ENCODE peak calls at places on chromosomes 4 and X, in five cellular contexts. J is SK-N-SH, I is HCT116, F is GM12878, E is H1. T is an unnamed sample.

GRCh38 chr4:128924951-128925350 is 115.5 kb downstream of the JADE1 start:
- DNase-seq in E (no peak), I (no peak), F (no peak), J (no peak), T (no peak)

GRCh38 chr4:66032571-66032970 is 362.3 kb upstream of the EPHA5 start:
- DNase-seq in J (no peak), I (no peak), E (no peak), F (no peak), T (no peak)

GRCh38 chr4:39706334-39706733 is 8.4 kb downstream of the UBE2K start:
- DNase-seq in I (peak), E (no peak), F (no peak), J (no peak), T (peak)

GRCh38 chrX:100636321-100636991 is at the start of gene TSPAN6:
- DNase-seq in J (peak), E (peak), F (no peak), I (peak), T (peak)

GRCh38 chrX:48945517-48946348 is 11.7 kb downstream of the OTUD5 start:
- DNase-seq in E (no peak), F (no peak), I (peak), J (peak), T (peak)

GRCh38 chrX:136112286-136112685 is 35.0 kb upstream of the FHL1 start:
- DNase-seq in F (no peak), J (no peak), E (no peak), I (no peak), T (no peak)

GRCh38 chr4:4320951-4321714 is 31.1 kb downstream of the ZBTB49 start:
- DNase-seq in E (no peak), F (no peak), I (no peak), J (no peak), T (no peak)

GRCh38 chr4:93788712-93789111 is 39.8 kb upstream of the ATOH1 start:
- DNase-seq in E (no peak), F (no peak), J (peak), I (peak), T (peak)

GRCh38 chr4:150938873-150939499 is 76.1 kb downstream of the LRBA start:
- DNase-seq in J (no peak), E (no peak), I (no peak), F (no peak), T (no peak)

GRCh38 chr4:173758132-173758531 is 228.1 kb upstream of the HAND2 start:
- DNase-seq in J (no peak), E (no peak), F (no peak), I (no peak), T (no peak)

GRCh38 chrX:152028611-152029010 is 54.1 kb upstream of the GABRE start:
- DNase-seq in F (no peak), E (no peak), I (no peak), J (no peak), T (no peak)

GRCh38 chrX:77014655-77015377 is 432.4 kb upstream of the FGF16 start:
- DNase-seq in I (no peak), J (peak), E (no peak), F (no peak), T (no peak)

GRCh38 chrX:57329008-57329407 is 42.5 kb downstream of the FAAH2 start:
- DNase-seq in F (no peak), E (no peak), J (no peak), I (no peak), T (no peak)

GRCh38 chr4:140176735-140177134 is 22.8 kb upstream of the MAML3 start:
- DNase-seq in F (no peak), I (no peak), J (no peak), E (no peak), T (no peak)

GRCh38 chrX:18410038-18410437 is 15.4 kb upstream of the CDKL5 start:
- DNase-seq in E (no peak), I (peak), J (peak), F (no peak), T (no peak)

GRCh38 chrX:68698955-68699354 is 51.5 kb downstream of the STARD8 start:
- DNase-seq in E (no peak), J (no peak), I (no peak), F (no peak), T (no peak)

GRCh38 chr4:2793920-2794706 is 1.2 kb downstream of the SH3BP2 start:
- DNase-seq in E (no peak), J (peak), F (no peak), I (no peak), T (no peak)

GRCh38 chr4:186260504-186261448 is 5.2 kb upstream of the F11 start:
- DNase-seq in I (no peak), E (no peak), F (no peak), J (no peak), T (no peak)

GRCh38 chr4:77188498-77189187 is 31.6 kb downstream of the CCNG2 start:
- DNase-seq in E (no peak), I (no peak), F (no peak), J (no peak), T (no peak)

GRCh38 chr4:113637363-113637762 is 124.2 kb downstream of the CAMK2D start:
- DNase-seq in F (no peak), I (no peak), E (no peak), J (no peak), T (no peak)

GRCh38 chr4:78829296-78829695 is 53.1 kb downstream of the BMP2K start:
- DNase-seq in F (no peak), J (no peak), E (no peak), I (no peak), T (no peak)

GRCh38 chr4:123976285-123976684 is 579.7 kb downstream of the SPRY1 start:
- DNase-seq in F (no peak), I (no peak), J (no peak), E (no peak), T (no peak)

GRCh38 chrX:39822133-39822748 is 275.5 kb downstream of the BCOR start:
- DNase-seq in E (no peak), J (no peak), I (no peak), F (no peak), T (no peak)

GRCh38 chr4:139958738-139959096 is 195.3 kb downstream of the MAML3 start:
- DNase-seq in J (no peak), E (no peak), F (no peak), I (no peak), T (no peak)

GRCh38 chrX:77298790-77299189 is 148.4 kb upstream of the FGF16 start:
- DNase-seq in E (no peak), F (no peak), J (no peak), I (no peak), T (no peak)

GRCh38 chrX:152897216-152898144 is at the start of gene ZNF185:
- DNase-seq in F (no peak), J (peak), I (no peak), E (no peak), T (peak)

GRCh38 chr4:726816-727215 is 21.2 kb downstream of the PCGF3 start:
- DNase-seq in E (no peak), F (no peak), J (no peak), I (no peak), T (no peak)

GRCh38 chrX:140672840-140673731 is 36.5 kb upstream of the LINC00632 start:
- DNase-seq in I (no peak), J (no peak), E (no peak), F (no peak), T (no peak)

GRCh38 chrX:15930585-15930984 is 76.0 kb upstream of the AP1S2 start:
- DNase-seq in E (no peak), J (peak), F (peak), I (no peak), T (peak)

GRCh38 chr4:150167054-150167453 is 88.8 kb downstream of the DCLK2 start:
- DNase-seq in E (no peak), J (no peak), F (no peak), I (no peak), T (no peak)

GRCh38 chr4:106522839-106523238 is 154.3 kb upstream of the GIMD1 start:
- DNase-seq in E (no peak), J (peak), I (no peak), F (no peak), T (no peak)

GRCh38 chr4:112153222-112153791 is 8.1 kb downstream of the FAM241A start:
- DNase-seq in F (no peak), J (no peak), I (no peak), E (no peak), T (no peak)

GRCh38 chrX:123967497-123967896 is 6.0 kb downstream of the STAG2 start:
- DNase-seq in E (no peak), J (no peak), I (no peak), F (no peak), T (no peak)

GRCh38 chrX:123965712-123966111 is 4.2 kb downstream of the STAG2 start:
- DNase-seq in E (no peak), I (no peak), J (no peak), F (no peak), T (no peak)

GRCh38 chrX:123971963-123972362 is 10.5 kb downstream of the STAG2 start:
- DNase-seq in J (no peak), I (no peak), F (no peak), E (no peak), T (no peak)

GRCh38 chrX:123964155-123964554 is 2.6 kb downstream of the STAG2 start:
- DNase-seq in E (no peak), F (no peak), J (no peak), I (no peak), T (no peak)

GRCh38 chrX:123968383-123969050 is 7.0 kb downstream of the STAG2 start:
- DNase-seq in I (no peak), E (no peak), F (no peak), J (no peak), T (no peak)
- TF ChIP-seq JUND in I (no peak), E (no peak), F (no peak), J (no peak), T (no peak)

GRCh38 chrX:1106478-1107210 is 105.8 kb downstream of the CRLF2 start:
- DNase-seq in I (no peak), E (no peak), F (no peak), J (no peak), T (no peak)

GRCh38 chrX:1111543-1112300 is 100.7 kb downstream of the CRLF2 start:
- DNase-seq in F (no peak), E (peak), J (no peak), I (no peak), T (no peak)

GRCh38 chrX:1112321-1112720 is 100.1 kb downstream of the CRLF2 start:
- DNase-seq in I (no peak), E (no peak), F (no peak), J (no peak), T (no peak)

GRCh38 chrX:1108451-1109445 is 103.7 kb downstream of the CRLF2 start:
- DNase-seq in I (no peak), F (no peak), E (no peak), J (no peak), T (no peak)

GRCh38 chrX:1109580-1110119 is 102.8 kb downstream of the CRLF2 start:
- DNase-seq in F (no peak), E (no peak), I (no peak), J (no peak), T (no peak)
- TF ChIP-seq JUND in F (no peak), E (no peak), I (no peak), J (no peak), T (no peak)

GRCh38 chrX:46279214-46279924 is 265.9 kb downstream of the ZNF674 start:
- DNase-seq in F (no peak), E (no peak), J (no peak), I (no peak), T (no peak)
- TF ChIP-seq JUND in F (no peak), E (no peak), J (no peak), I (no peak), T (no peak)

DNA sequence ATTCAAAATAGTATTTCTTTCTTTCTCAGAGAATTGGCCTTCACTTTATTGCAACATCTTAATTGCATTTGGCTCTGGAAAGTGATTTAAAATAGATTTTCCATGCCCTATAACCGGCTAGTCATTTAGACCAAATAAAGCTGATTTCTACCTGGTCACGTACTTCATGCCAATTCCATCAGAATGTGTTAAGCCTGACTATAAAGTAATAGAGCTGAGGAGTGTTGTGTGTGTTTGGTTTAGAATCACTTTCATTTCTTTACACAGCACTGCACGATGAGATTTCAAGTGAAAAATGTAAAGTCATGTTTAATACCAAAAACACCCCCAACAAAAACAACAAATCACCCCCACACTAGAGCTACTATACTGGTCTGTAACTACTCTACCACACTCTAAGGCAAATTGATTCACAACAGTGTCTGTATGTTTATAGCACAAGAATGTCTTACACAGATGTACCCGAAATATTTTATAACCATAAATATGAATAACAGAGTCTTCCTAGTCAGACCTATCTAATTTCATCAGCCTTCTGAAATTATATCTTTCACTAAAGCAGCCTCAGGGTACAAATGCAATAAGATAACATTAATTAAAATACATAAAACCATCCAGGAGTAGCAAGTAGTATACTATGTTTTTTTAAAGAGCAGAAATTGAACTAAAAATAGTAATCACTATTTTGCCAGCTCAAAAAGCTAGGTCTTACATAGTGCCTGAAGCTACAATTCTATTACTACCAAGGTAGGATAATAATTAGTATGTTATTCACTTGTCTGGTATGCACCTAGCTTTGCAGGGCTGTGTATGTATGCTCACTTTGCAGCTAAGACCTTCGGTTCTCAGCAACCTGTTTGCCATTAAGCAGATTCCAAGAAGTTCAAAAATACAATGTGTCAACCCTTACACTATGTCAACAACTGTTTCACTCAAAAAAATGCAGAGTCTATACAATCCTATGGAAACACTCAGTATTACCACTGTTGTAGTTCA is 28.4 kb downstream of the APBB2 start:
- DNase-seq in F (no peak), I (no peak), E (no peak), J (no peak), T (no peak)
- TF ChIP-seq JUND in F (no peak), I (no peak), E (no peak), J (peak), T (no peak)

GRCh38 chr4:72631296-72631695 is 62.3 kb upstream of the ADAMTS3 start:
- DNase-seq in F (no peak), I (no peak), J (peak), E (no peak), T (no peak)

GRCh38 chr4:72629540-72629939 is 60.5 kb upstream of the ADAMTS3 start:
- DNase-seq in J (no peak), I (no peak), E (no peak), F (no peak), T (no peak)
- TF ChIP-seq JUND in J (no peak), I (no peak), E (no peak), F (no peak), T (no peak)

DNA sequence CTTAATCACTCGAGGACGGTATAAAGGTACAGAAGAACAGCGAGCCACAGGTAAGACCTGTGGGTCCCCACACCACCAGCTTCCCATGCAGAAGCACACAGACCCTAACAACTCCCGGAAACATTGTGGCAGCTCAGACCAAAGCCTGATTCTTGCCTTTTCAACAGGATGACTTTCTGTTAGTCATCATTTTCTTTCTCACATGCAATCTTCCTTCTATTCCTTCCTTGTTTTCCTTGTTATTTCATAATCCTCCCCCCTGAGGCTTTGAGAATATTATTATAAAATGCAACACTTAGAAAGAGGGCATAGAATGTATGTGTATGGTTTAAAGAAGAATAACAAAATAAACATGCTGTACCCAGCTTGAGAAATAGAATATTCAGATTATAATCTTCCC is 100.8 kb downstream of the FHDC1 start:
- DNase-seq in E (no peak), I (no peak), J (no peak), F (no peak), T (no peak)
- TF ChIP-seq JUND in E (no peak), I (no peak), J (no peak), F (no peak), T (no peak)

T was measured in T47D.